ENCODE peak calls at places on chromosome 21, in seven cellular contexts. J is transverse colon, W is left lung, I is astrocyte of the spinal cord, R is glutamatergic neuron, K is heart right ventricle, N is activated B cell treated with CpG ODN at 0.5 μM for 24 hours. M is an unnamed sample.
A peak's percentile ranks its signal among the peaks of the same experiment; 100 is the strongest.

GRCh38 chr21:33070921-33071877 is 1.3 kb downstream of the OLIG1 start:
- DNase-seq in J (no peak), K (no peak), W (peak; percentile 86), I (peak; percentile 15), R (peak; percentile 56), N (no peak), M (no peak)

GRCh38 chr21:17697474-17697873 is 84.8 kb upstream of the BTG3 start:
- DNase-seq in I (no peak), N (no peak), J (no peak), R (no peak), K (no peak), W (no peak), M (no peak)

GRCh38 chr21:41325138-41325537 is 8.5 kb downstream of the FAM3B start:
- DNase-seq in R (no peak), N (no peak), W (no peak), I (no peak), J (no peak), K (no peak), M (no peak)

GRCh38 chr21:30605968-30606367 is 5.1 kb downstream of the KRTAP22-1 start:
- DNase-seq in J (no peak), I (no peak), R (no peak), K (no peak), N (no peak), W (no peak), M (no peak)

GRCh38 chr21:38424333-38424732 is 73.9 kb downstream of the ERG start:
- DNase-seq in I (no peak), J (no peak), K (no peak), W (no peak), N (no peak), R (no peak), M (no peak)

GRCh38 chr21:43925609-43926008 is 60.6 kb downstream of the AGPAT3 start:
- DNase-seq in N (no peak), K (no peak), I (no peak), R (no peak), W (peak; percentile 68), J (no peak), M (no peak)

GRCh38 chr21:33025471-33026298 is at the start of gene OLIG2:
- DNase-seq in W (peak; percentile 83), R (peak; percentile 95), J (no peak), K (no peak), N (no peak), I (no peak), M (no peak)

GRCh38 chr21:24514081-24514733 is 1093.1 kb downstream of the MRPL39 start:
- DNase-seq in W (no peak), K (no peak), N (no peak), R (no peak), I (peak; percentile 9), J (no peak), M (no peak)

GRCh38 chr21:15408089-15408488 is 321.7 kb upstream of the USP25 start:
- DNase-seq in W (no peak), I (no peak), R (no peak), J (no peak), N (no peak), K (no peak), M (no peak)

GRCh38 chr21:44337941-44338895 is 972 bp downstream of the CFAP410 start:
- DNase-seq in I (peak; percentile 47), N (peak; percentile 41), J (peak; percentile 70), W (peak; percentile 88), R (peak; percentile 84), K (peak; percentile 64), M (no peak)

GRCh38 chr21:38303300-38303699 is 46.5 kb downstream of the KCNJ15 start:
- DNase-seq in N (no peak), K (no peak), J (no peak), R (no peak), I (peak; percentile 95), W (no peak), M (no peak)

GRCh38 chr21:44295646-44296045 is 4.2 kb upstream of the PFKL start:
- DNase-seq in R (no peak), K (no peak), J (no peak), W (peak; percentile 45), N (no peak), I (no peak), M (no peak)

GRCh38 chr21:38965241-38965640 is 159.5 kb downstream of the ETS2 start:
- DNase-seq in I (no peak), W (no peak), K (no peak), J (no peak), R (no peak), N (no peak), M (no peak)

GRCh38 chr21:18164933-18165332 is 79.7 kb upstream of the CHODL start:
- DNase-seq in W (no peak), N (no peak), R (no peak), I (no peak), K (no peak), J (no peak), M (no peak)

GRCh38 chr21:27366846-27367245 is 400.0 kb upstream of the ADAMTS5 start:
- DNase-seq in J (no peak), I (no peak), W (no peak), N (no peak), R (no peak), K (no peak), M (no peak)

GRCh38 chr21:39564200-39564599 is 48.5 kb upstream of the B3GALT5 start:
- DNase-seq in I (no peak), W (no peak), R (no peak), N (no peak), J (no peak), K (peak; percentile 42), M (no peak)

GRCh38 chr21:41580758-41581554 is 73.0 kb upstream of the TMPRSS2 start:
- DNase-seq in N (no peak), W (no peak), K (no peak), I (no peak), R (no peak), J (peak; percentile 85), M (no peak)

GRCh38 chr21:33522950-33523349 is 19.0 kb downstream of the GART start:
- DNase-seq in R (no peak), W (no peak), J (no peak), N (no peak), I (no peak), K (no peak), M (no peak)

DNA sequence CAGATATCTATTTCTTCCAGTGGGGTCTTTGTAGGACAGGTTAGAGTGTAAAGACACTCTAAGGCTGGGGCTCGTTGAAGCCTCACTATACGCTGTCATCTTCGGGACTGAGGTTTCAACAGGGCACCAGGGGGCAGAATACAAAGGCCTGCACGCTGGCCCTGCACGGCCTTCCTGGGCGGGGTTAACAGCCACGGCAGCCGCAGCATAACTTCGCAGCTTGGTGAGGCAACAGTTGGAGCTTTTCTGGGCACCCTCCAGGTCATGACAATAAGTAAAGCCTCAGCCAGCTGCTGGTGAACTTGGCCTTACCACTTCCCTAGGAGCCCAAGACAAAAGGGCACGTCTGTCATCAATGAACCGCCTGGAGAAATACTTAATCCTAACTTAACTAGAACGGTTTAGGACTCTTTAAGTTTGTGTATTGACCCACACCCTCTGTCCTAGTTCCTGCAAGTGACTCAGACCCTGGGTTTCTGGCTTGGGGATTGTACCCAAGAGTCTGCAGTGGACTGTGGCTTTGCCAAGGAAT is 2.3 kb upstream of the RUNX1 start:
- DNase-seq in I (peak; percentile 89), R (peak; percentile 74), N (peak; percentile 54), W (peak; percentile 95), K (peak; percentile 77), J (peak; percentile 89), M (peak; percentile 92)
- TF ChIP-seq CTCF in I (peak; percentile 61), R (peak; percentile 39), N (no peak), W (peak; percentile 42), K (peak; percentile 56), J (peak; percentile 80), M (peak; percentile 74)

GRCh38 chr21:37130971-37131370 is 57.9 kb downstream of the TTC3 start:
- DNase-seq in J (no peak), R (no peak), K (no peak), W (no peak), I (no peak), N (no peak), M (no peak)

GRCh38 chr21:37139154-37139553 is 66.1 kb downstream of the TTC3 start:
- DNase-seq in W (no peak), I (peak; percentile 37), N (no peak), R (no peak), K (no peak), J (no peak), M (no peak)

GRCh38 chr21:37139902-37140301 is 66.8 kb downstream of the TTC3 start:
- DNase-seq in J (no peak), W (no peak), R (no peak), K (no peak), N (no peak), I (peak; percentile 76), M (no peak)

DNA sequence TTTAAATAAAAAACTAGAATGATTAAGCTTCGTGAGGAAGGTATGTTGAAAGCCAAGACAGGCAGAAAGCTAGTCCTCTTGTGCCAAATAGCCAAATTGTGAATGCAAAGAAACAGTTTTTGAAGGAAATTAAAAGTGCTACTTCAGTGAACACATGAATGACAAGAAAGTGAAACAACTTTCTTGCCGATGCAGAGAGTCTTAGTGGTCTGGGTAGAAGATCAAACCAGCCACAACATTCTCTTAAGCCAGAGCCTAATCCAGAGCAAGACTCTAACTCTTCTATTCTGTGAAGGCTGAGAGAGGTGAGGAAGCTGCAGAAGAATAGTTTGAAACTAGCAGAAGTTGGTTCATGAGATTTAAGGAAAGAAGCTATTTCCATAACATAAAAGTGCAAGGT is 63.2 kb downstream of the TTC3 start:
- DNase-seq in W (no peak), N (no peak), J (no peak), R (no peak), K (no peak), I (no peak), M (no peak)
- TF ChIP-seq CTCF in W (no peak), N (no peak), J (no peak), R (no peak), K (no peak), I (no peak), M (no peak)

DNA sequence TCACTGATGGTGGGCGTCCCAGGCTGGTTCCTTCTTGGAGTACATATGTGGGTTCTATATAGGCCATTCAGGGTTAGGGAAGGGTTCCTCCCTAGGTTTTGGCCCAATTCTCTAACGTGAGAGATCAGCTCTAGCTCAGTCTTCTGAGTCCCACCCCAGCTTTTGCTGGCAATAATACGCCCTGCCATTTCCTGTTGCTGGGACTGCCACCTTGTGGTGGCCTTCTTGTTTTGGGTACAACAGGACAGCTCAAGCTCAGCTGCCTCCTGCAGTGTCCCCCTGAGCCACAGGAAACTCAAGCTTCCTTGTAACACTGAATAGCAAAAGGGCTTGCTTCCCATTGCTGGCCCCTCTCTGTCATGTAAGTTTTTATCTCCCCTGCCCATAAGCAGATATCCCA is 77.8 kb downstream of the BACH1 start:
- DNase-seq in J (peak; percentile 42), I (no peak), W (no peak), R (peak; percentile 40), K (peak; percentile 18), N (peak; percentile 32), M (peak; percentile 57)
- TF ChIP-seq CTCF in J (no peak), I (peak; percentile 35), W (no peak), R (peak; percentile 14), K (peak; percentile 35), N (no peak), M (peak; percentile 67)

DNA sequence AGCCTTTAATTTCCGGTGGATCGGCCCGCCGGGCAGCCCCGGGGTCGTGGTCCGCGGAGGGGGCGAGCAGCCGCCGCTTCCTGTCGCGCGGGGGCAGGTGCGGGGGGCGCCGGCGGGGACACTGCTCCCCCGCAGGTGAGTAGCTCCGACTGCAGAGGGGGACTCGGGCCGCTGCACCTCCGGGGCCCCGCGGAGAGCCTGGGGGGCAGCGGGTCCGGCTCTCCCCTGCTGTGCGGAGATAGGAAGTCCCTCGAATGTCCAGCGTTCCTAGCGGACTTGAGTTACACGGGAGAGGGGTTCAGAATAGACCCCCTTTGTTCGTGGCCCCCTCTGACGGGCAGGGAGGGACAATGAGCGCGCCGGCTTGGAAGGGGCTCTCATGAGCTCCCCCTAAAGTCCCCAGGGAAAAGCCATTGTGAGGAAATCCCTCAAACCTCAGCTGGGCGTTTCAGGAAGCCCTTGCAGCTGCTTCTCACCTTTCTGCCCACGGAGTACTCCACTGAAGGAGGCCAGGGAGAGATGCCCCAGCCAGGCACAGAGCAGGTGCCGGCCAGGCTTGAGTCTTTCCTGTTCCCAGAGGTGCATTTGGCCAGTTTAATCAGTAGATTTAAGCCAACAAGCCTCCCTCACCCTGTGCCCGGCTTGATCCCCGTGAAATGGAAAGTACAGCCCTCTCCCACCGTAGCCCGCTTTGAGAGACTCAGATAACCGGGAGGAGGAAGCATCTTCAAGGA is 925 bp downstream of the PDE9A start:
- DNase-seq in N (no peak), J (no peak), K (no peak), W (peak; percentile 72), R (no peak), I (no peak), M (no peak)
- TF ChIP-seq CTCF in N (no peak), J (no peak), K (no peak), W (no peak), R (no peak), I (peak; percentile 4), M (no peak)

M was measured in CD14-positive monocyte.